ENCODE peak calls at places on chromosome 1, in four cellular contexts. X, Y, U and J are unnamed samples.

GRCh38 chr1:38474738-38475623 is 384.6 kb downstream of the RRAGC start:
- DNase-seq in X (peak), Y (no peak), U (no peak), J (peak)

GRCh38 chr1:87362834-87363426 is 34.2 kb downstream of the LMO4 start:
- DNase-seq in X (no peak), Y (no peak), U (no peak), J (no peak)

GRCh38 chr1:53190210-53190611 is 6.4 kb upstream of the CPT2 start:
- DNase-seq in X (no peak), Y (no peak), U (no peak), J (no peak)

GRCh38 chr1:221439734-221440436 is 302.0 kb downstream of the DUSP10 start:
- DNase-seq in X (no peak), Y (no peak), U (peak), J (peak)

GRCh38 chr1:3402258-3403010 is 52.0 kb upstream of the ARHGEF16 start:
- DNase-seq in X (no peak), Y (no peak), U (no peak), J (no peak)

GRCh38 chr1:183777359-183777758 is 27.6 kb upstream of the RGL1 start:
- DNase-seq in X (no peak), Y (no peak), U (no peak), J (no peak)

GRCh38 chr1:199174336-199174735 is 535.5 kb downstream of the PTPRC start:
- DNase-seq in X (no peak), Y (peak), U (no peak), J (no peak)

GRCh38 chr1:59183918-59184317 is 113.0 kb upstream of the FGGY start:
- DNase-seq in X (no peak), Y (no peak), U (no peak), J (no peak)

GRCh38 chr1:13766906-13767564 is 67.0 kb downstream of the PRDM2 start:
- DNase-seq in X (no peak), Y (no peak), U (no peak), J (no peak)

GRCh38 chr1:228104526-228105251 is 1.6 kb upstream of the C1orf35 start:
- DNase-seq in X (no peak), Y (no peak), U (no peak), J (no peak)

GRCh38 chr1:228101614-228101993 is 1.5 kb downstream of the C1orf35 start:
- DNase-seq in X (peak), Y (no peak), U (no peak), J (no peak)

GRCh38 chr1:228100822-228101613 is 2.1 kb downstream of the C1orf35 start:
- DNase-seq in X (peak), Y (no peak), U (no peak), J (no peak)

GRCh38 chr1:228102791-228103620 is at the start of gene C1orf35:
- DNase-seq in X (peak), Y (peak), U (peak), J (peak)

DNA sequence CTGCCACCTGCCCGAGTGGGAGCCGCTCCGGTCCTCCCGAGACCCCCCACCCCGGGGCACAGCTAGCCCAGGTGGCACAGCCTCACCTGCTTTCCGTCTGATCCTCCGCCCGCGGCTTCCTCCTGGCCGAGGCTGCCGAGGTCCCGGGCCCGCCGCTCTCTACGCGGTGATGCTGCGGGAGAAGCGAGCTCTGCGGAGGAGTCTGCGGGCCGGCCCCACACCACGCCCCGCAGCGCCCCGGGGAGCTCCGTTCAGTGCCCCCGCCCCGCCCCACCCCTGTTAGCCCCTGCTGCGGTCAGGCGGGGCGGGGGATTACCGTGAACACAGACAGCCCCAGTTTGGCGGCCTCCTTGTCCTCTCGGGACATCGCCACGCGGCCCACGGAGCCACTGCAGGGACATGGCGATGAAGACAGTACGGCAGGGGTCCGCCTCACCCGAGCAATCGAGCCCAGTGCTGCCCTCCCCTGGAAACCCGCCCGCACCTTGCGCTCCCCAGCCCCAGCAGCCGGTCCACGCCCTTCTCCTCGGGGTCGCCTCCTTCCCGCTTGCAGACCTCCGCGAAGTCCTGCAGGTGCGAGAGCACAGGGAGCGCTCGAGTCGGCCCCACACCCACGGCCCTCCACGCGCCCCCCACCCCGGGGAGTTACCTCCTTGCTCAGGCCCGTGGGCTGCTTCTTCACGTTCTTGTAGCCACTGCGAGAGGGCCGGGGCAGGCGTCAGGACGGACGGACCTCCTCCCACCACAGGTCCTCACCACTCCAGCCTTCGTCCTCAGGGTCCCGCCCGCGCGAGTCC is 933 bp downstream of the C1orf35 start:
- DNase-seq in X (peak), Y (peak), U (peak), J (peak)
- TF ChIP-seq CTCF in X (peak), Y (peak), U (no peak), J (peak)

GRCh38 chr1:234310460-234310817 is 62.8 kb upstream of the COA6 start:
- DNase-seq in X (no peak), Y (no peak), U (no peak), J (no peak)
- H3K4me3 ChIP-seq in X (no peak), Y (no peak), U (no peak), J (no peak)

DNA sequence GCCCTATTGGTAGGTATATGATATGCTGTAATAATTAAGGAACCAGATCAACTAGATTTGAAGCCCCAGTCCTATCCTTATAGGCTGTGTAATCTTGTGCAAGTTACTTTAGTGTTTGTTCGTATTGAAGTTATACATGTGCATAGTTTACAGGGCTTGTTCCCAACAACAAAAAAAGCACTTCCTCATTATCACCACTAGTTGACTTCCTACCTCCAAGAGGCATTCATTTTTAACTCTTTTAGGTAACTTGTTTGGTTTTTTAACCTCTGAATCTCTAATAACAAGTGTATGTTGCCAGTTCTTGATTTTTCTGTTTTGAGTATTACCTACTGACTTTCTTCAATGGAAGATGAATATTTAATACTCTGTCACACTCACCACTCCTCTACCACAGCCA is 71.9 kb downstream of the ST3GAL3 start:
- DNase-seq in X (no peak), Y (no peak), U (no peak), J (no peak)
- TF ChIP-seq CTCF in X (no peak), Y (peak), U (no peak), J (no peak)

GRCh38 chr1:25080294-25081209 is 150.5 kb upstream of the RUNX3 start:
- DNase-seq in X (peak), Y (no peak), U (no peak), J (no peak)
- H3K4me3 ChIP-seq in X (no peak), Y (no peak), U (no peak), J (no peak)

DNA sequence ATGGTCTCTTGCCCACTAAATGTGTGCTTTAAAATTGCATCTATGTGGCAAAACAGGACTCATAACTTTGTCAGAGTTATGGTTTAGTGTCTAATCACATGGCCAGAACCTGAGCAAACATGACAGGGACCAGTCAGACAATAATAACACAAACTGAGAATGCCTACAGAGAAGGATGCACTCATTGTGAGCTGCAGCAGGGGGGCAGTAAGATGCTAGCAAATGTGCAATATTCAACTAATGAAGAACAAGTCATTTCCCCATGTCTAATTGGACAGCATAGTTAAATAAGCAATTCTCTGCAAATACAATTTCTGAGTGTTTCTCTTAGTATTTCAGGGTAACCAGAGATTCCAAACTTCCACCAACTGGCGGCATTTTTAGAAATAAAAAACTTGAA is 30.8 kb downstream of the SPAG17 start:
- DNase-seq in X (no peak), Y (no peak), U (no peak), J (no peak)
- TF ChIP-seq CTCF in X (peak), Y (peak), U (no peak), J (peak)

DNA sequence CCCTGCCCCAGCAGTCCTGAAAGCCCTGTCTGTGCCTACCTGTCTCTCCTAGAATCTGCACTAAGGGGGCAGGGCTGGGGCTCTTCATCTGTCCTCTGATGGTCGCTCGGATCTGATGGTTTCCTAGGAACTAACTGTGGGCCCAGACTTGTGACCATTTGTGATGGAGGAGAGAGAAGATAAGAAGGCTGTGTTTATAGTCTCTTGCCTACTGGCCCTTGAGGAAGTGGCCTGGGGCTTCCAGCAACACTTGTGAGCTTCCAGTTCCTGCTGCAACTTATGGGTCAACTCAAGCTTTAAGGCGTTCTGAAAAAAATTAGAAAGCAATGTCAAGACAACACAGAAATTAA is 53.2 kb upstream of the SYNC start:
- DNase-seq in X (no peak), Y (no peak), U (no peak), J (no peak)
- H3K4me3 ChIP-seq in X (no peak), Y (no peak), U (no peak), J (no peak)

DNA sequence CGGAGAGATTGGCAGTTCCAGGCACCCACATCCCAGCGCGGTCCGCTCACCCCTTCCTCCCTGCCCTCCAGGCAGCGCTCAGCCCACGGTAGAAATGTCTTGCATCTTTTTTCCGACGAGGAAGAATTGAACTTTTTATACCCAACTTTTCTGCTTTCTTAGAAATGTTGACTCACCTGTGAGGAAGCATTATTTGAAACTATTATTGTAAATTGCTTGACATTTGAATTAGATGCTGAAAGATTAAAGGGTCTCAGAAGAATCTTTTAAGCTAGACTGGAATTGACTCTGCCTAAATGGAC is 912 bp upstream of the SIPA1L2 start:
- DNase-seq in X (no peak), Y (no peak), U (no peak), J (no peak)
- TF ChIP-seq CTCF in X (no peak), Y (no peak), U (no peak), J (no peak)

GRCh38 chr1:156098782-156099181 is 15.7 kb upstream of the LMNA start:
- DNase-seq in X (no peak), Y (no peak), U (no peak), J (no peak)

GRCh38 chr1:156095906-156096508 is 13.7 kb upstream of the MEX3A start:
- DNase-seq in X (no peak), Y (no peak), U (no peak), J (no peak)

GRCh38 chr1:156097499-156098178 is 15.4 kb upstream of the MEX3A start:
- DNase-seq in X (no peak), Y (no peak), U (no peak), J (peak)

GRCh38 chr1:156099282-156099681 is 15.2 kb upstream of the LMNA start:
- DNase-seq in X (no peak), Y (no peak), U (no peak), J (no peak)

GRCh38 chr1:156096640-156097391 is 14.6 kb upstream of the MEX3A start:
- DNase-seq in X (peak), Y (peak), U (peak), J (peak)
- H3K4me3 ChIP-seq in X (no peak), Y (no peak), U (peak), J (no peak)

GRCh38 chr1:218164111-218164929 is 120.8 kb upstream of the RRP15 start:
- DNase-seq in X (peak), Y (no peak), U (no peak), J (peak)
- TF ChIP-seq CTCF in X (peak), Y (no peak), U (no peak), J (no peak)

GRCh38 chr1:162631546-162632233 is 574 bp upstream of the DDR2 start:
- DNase-seq in X (no peak), Y (no peak), U (no peak), J (no peak)
- H3K4me3 ChIP-seq in X (peak), Y (no peak), U (no peak), J (peak)